ENCODE peak calls at places on chromosomes 1 and 21, in five cellular contexts. F is fibroblast of lung, G is transverse colon, W is WERI-Rb-1, Z is breast epithelium. L is an unnamed sample.

GRCh38 chr21:42702720-42703119 is 49.3 kb downstream of the PDE9A start:
- DNase-seq in F (no peak), W (no peak), G (no peak), Z (no peak), L (no peak)

GRCh38 chr21:42724226-42724920 is 71.0 kb downstream of the PDE9A start:
- DNase-seq in G (peak; percentile 84), W (no peak), F (peak; percentile 91), Z (no peak), L (no peak)

GRCh38 chr1:109425391-109425790 is 857 bp downstream of the PSMA5 start:
- DNase-seq in G (no peak), W (no peak), Z (no peak), F (peak; percentile 50), L (no peak)

GRCh38 chr1:19987719-19988118 is 8.3 kb upstream of the PLA2G2A start:
- DNase-seq in Z (no peak), F (no peak), W (no peak), G (no peak), L (no peak)

GRCh38 chr1:203771901-203772301 is 6.9 kb downstream of the LAX1 start:
- DNase-seq in W (no peak), Z (no peak), G (no peak), F (peak; percentile 63), L (no peak)

GRCh38 chr1:118486213-118486612 is 301.2 kb upstream of the SPAG17 start:
- DNase-seq in W (no peak), Z (no peak), G (no peak), F (no peak), L (no peak)

GRCh38 chr1:113928129-113928949 is 785 bp upstream of the HIPK1 start:
- DNase-seq in W (no peak), G (no peak), Z (no peak), F (no peak), L (no peak)

GRCh38 chr1:155977607-155978324 is 581 bp downstream of the ARHGEF2 start:
- DNase-seq in F (no peak), W (peak; percentile 66), Z (no peak), G (peak; percentile 51), L (no peak)

GRCh38 chr21:39097335-39097861 is 85.9 kb downstream of the PSMG1 start:
- DNase-seq in Z (no peak), W (no peak), F (no peak), G (no peak), L (peak; percentile 87)

GRCh38 chr1:9840176-9840575 is 16.4 kb upstream of the CLSTN1 start:
- DNase-seq in F (no peak), Z (no peak), G (no peak), W (peak; percentile 82), L (peak; percentile 8)

GRCh38 chr1:91505086-91505485 is 4.4 kb downstream of the CDC7 start:
- DNase-seq in F (no peak), G (no peak), W (no peak), Z (no peak), L (no peak)

GRCh38 chr1:28112388-28113311 is 24.2 kb upstream of the EYA3 start:
- DNase-seq in F (peak; percentile 56), G (peak; percentile 30), W (peak; percentile 20), Z (no peak), L (peak; percentile 72)

GRCh38 chr1:116737020-116737854 is 17.0 kb upstream of the CD2 start:
- DNase-seq in W (peak; percentile 47), F (peak; percentile 50), G (peak; percentile 65), Z (no peak), L (no peak)

GRCh38 chr1:43238104-43238503 is 31.7 kb upstream of the TMEM125 start:
- DNase-seq in W (peak; percentile 83), F (peak; percentile 72), Z (peak; percentile 48), G (peak; percentile 83), L (no peak)
- H3K27ac ChIP-seq in W (no peak overlapping the region), F (no peak overlapping the region), Z (no peak overlapping the region), G (no peak overlapping the region), L (no peak overlapping the region)

DNA sequence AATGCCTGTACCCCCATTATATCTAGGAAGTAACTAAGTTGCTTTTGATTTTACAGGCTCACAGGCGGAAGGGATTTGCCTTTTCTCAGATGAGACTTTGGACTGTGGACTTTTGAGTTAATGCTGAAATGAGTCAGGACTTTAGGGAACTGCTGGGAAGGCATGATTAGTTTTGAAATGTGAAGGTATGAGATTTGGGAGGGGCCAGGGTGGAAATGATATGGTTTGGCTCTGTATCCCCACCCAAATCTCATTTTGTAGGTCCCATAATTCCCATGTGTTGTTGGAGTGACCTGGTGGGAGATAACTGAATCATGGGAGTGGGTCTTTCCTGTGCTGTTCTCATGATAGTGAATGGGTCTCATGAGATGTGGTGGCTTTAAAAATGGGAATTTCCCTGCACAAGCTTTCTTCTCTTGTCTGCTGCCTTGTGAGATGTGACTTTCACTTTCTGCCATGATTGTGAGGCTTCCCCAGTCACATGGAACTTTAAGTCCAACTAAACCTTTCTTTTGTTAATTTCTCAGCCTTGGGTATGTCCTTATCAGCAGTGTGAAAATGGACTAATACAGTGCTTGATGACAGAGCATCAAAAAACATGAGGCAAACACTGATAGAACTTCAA is 1119.5 kb downstream of the PLA2G4A start:
- DNase-seq in W (no peak), Z (no peak), F (no peak), G (no peak), L (no peak)
- TF ChIP-seq CTCF in W (no peak), Z (no peak), F (no peak), G (no peak), L (no peak)

DNA sequence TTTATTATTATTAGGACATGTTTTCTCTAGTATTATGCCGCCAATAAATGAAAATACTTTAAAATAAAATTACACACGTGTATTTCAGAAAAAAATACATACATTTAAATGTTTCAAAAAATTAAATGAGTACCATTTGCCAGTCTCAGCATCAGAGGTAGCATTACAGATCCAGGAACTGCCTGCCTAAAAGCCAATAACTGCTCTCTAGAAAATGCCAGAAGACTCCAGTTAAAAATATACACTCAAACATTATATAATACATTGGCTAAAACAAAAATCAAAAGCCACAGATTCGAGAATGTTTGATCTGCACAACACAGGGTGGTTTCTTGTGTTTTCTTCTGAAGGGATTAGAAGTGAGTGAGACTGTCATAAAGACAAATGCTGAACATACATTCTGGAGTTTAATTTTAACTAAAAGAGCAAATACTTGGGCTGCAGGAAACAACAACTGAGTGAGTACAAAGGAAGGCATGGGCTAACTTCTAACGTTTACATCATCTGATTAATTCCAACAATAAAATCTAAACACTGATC is 105.5 kb downstream of the RERE start:
- DNase-seq in W (no peak), F (no peak), Z (no peak), G (no peak), L (no peak)
- H3K4me3 ChIP-seq in W (no peak overlapping the region), F (peak overlapping the region; percentile 9), Z (no peak overlapping the region), G (peak overlapping the region; percentile 2), L (no peak overlapping the region)

GRCh38 chr1:18299441-18300338 is 181.0 kb upstream of the KLHDC7A start:
- DNase-seq in W (peak; percentile 52), G (no peak), F (no peak), Z (no peak), L (no peak)
- H3K27ac ChIP-seq in W (no peak overlapping the region), G (no peak overlapping the region), F (no peak overlapping the region), Z (no peak overlapping the region), L (no peak overlapping the region)

DNA sequence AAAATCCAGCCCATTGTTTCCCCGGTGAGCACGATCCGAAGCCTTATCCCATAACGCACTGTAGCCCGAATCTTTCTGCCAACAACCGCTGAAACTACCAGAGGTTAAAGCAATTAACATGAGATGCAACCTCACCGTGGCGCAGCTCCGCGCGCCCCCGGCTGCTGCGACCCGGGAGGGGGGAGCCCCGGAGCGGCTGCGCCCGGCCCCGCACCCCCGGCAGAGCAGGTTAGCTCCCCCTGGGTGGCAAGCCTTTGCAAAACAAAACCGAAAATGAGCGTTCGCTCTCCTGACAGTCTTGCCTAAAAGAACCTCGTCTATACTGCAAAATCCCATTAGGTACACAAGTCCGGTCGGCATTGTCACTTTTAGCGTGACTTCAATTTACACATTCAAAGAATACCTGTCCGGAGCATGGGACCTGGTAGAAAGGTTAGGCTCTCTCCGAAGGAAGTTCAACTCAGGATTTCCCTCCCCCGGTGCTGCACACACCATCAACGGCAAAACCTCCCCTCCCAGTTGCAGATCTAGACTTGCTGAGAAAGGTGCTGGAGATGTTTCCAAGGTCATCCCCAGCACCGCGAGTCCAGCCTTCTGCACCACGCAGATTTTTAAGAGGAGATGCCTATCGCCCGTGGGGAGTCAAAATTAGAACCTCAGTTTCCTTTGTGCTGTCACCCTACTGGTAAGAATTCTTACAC is 107.5 kb downstream of the ZNF281 start:
- DNase-seq in F (peak; percentile 58), W (no peak), Z (no peak), G (peak; percentile 51), L (peak; percentile 83)
- TF ChIP-seq CTCF in F (peak; percentile 25), W (no peak), Z (no peak), G (no peak), L (no peak)

GRCh38 chr1:236870721-236871120 is 75.6 kb downstream of the MTR start:
- DNase-seq in G (no peak), Z (no peak), F (no peak), W (no peak), L (no peak)
- H3K4me3 ChIP-seq in G (no peak overlapping the region), Z (no peak overlapping the region), F (no peak overlapping the region), W (no peak overlapping the region), L (no peak overlapping the region)

GRCh38 chr1:35188578-35189392 is 4.2 kb downstream of the SFPQ start:
- DNase-seq in W (no peak), Z (no peak), F (no peak), G (no peak), L (no peak)
- H3K27ac ChIP-seq in W (no peak overlapping the region), Z (no peak overlapping the region), F (no peak overlapping the region), G (no peak overlapping the region), L (no peak overlapping the region)

GRCh38 chr1:152220166-152221163 is 3.5 kb downstream of the HRNR start:
- DNase-seq in F (no peak), Z (no peak), W (no peak), G (no peak), L (peak; percentile 54)
- TF ChIP-seq CTCF in F (no peak), Z (no peak), W (no peak), G (no peak), L (no peak)

GRCh38 chr1:230916607-230917283 is 48.4 kb upstream of the C1orf198 start:
- DNase-seq in Z (no peak), F (no peak), G (no peak), W (no peak), L (no peak)

GRCh38 chr1:230915079-230915478 is 46.8 kb upstream of the C1orf198 start:
- DNase-seq in F (no peak), G (no peak), Z (no peak), W (no peak), L (peak; percentile 71)

GRCh38 chr1:230922620-230923019 is 54.3 kb upstream of the C1orf198 start:
- DNase-seq in G (no peak), F (no peak), W (peak; percentile 31), Z (no peak), L (no peak)

GRCh38 chr1:230917284-230918135 is 49.2 kb upstream of the C1orf198 start:
- DNase-seq in F (peak; percentile 82), W (peak; percentile 85), Z (peak; percentile 59), G (peak; percentile 86), L (peak; percentile 57)

DNA sequence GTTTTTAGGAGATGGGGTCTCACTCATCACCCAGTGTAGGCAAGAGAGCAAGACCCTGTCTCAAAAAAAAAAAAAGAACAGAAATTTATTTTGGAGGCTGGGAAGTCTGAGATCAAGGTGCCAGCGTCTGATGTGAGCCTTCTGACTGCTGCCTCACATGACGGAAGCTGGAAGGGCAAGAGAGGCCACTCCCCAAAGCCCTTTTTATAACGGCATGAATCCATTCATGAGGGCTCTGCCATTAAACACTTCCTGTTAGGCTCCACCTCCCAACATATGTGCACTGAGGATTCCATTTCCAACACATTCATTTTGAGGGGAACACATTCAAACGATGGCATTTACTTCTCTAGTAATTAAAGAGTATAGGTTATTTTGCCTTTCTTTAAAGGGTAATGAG is 50.9 kb upstream of the C1orf198 start:
- DNase-seq in W (no peak), F (no peak), G (peak; percentile 27), Z (no peak), L (no peak)
- H3K4me3 ChIP-seq in W (no peak overlapping the region), F (no peak overlapping the region), G (no peak overlapping the region), Z (no peak overlapping the region), L (no peak overlapping the region)